ENCODE peak calls at places on chromosomes 5 and 9, in four cellular contexts. H is mammary epithelial cell, Z is PC-3, D is MCF 10A. R is an unnamed sample.

GRCh38 chr5:56908942-56909293 is 478 bp upstream of the SETD9 start:
- DNase-seq in H (peak), Z (no peak), D (no peak), R (no peak)

GRCh38 chr5:170362102-170362501 is 27.1 kb downstream of the KCNMB1 start:
- DNase-seq in D (no peak), H (no peak), Z (no peak), R (no peak)

GRCh38 chr5:55232194-55232984 is 1.0 kb downstream of the CCNO start:
- DNase-seq in H (peak), D (peak), Z (peak), R (peak)

GRCh38 chr5:83401122-83401620 is 70.4 kb upstream of the VCAN start:
- DNase-seq in Z (no peak), D (no peak), H (no peak), R (no peak)

GRCh38 chr5:73299017-73299630 is 126.1 kb downstream of the TMEM174 start:
- DNase-seq in Z (peak), H (peak), D (no peak), R (no peak)

GRCh38 chr5:179821298-179822058 is 773 bp downstream of the SQSTM1 start:
- DNase-seq in Z (peak), D (peak), H (peak), R (peak)

GRCh38 chr5:170638454-170639220 is 134.8 kb downstream of the KCNIP1 start:
- DNase-seq in Z (peak), H (peak), D (peak), R (peak)

GRCh38 chr5:74275204-74275992 is 365.1 kb downstream of the ENC1 start:
- DNase-seq in Z (no peak), H (no peak), D (no peak), R (no peak)

GRCh38 chr9:6968271-6968670 is 210.5 kb downstream of the KDM4C start:
- DNase-seq in D (no peak), Z (no peak), H (no peak), R (no peak)

GRCh38 chr9:134632329-134632728 is 9.3 kb upstream of the COL5A1 start:
- DNase-seq in Z (no peak), D (no peak), H (no peak), R (peak)

GRCh38 chr9:13934411-13934810 is 379.5 kb downstream of the NFIB start:
- DNase-seq in Z (no peak), H (no peak), D (no peak), R (no peak)

GRCh38 chr5:10590226-10591047 is 26.6 kb downstream of the ANKRD33B start:
- DNase-seq in Z (peak), H (peak), D (peak), R (no peak)

GRCh38 chr9:95077053-95077765 is 240.3 kb downstream of the FANCC start:
- DNase-seq in H (no peak), D (no peak), Z (no peak), R (no peak)

GRCh38 chr5:150153483-150153882 is 2.2 kb downstream of the PDGFRB start:
- DNase-seq in H (no peak), D (no peak), Z (no peak), R (no peak)

GRCh38 chr9:74770508-74771261 is 117.0 kb downstream of the TRPM6 start:
- DNase-seq in D (peak), H (no peak), Z (peak), R (peak)

GRCh38 chr9:34370970-34371880 is 5.5 kb downstream of the MYORG start:
- DNase-seq in Z (no peak), H (no peak), D (no peak), R (no peak)

GRCh38 chr9:8860925-8861324 is 1061.3 kb upstream of the DMAC1 start:
- DNase-seq in Z (no peak), D (peak), H (no peak), R (no peak)

GRCh38 chr5:128093368-128093767 is 9.8 kb downstream of the SLC12A2 start:
- DNase-seq in Z (no peak), H (no peak), D (peak), R (no peak)

GRCh38 chr9:93246526-93246925 is 62.6 kb downstream of the WNK2 start:
- DNase-seq in D (no peak), H (no peak), Z (no peak), R (no peak)

GRCh38 chr9:93246111-93246510 is 62.2 kb downstream of the WNK2 start:
- DNase-seq in H (no peak), D (no peak), Z (no peak), R (no peak)

GRCh38 chr9:93244101-93244500 is 60.2 kb downstream of the WNK2 start:
- DNase-seq in Z (no peak), H (no peak), D (no peak), R (no peak)

GRCh38 chr9:93245437-93245970 is 61.6 kb downstream of the WNK2 start:
- DNase-seq in H (no peak), D (no peak), Z (no peak), R (no peak)

GRCh38 chr9:93244510-93245436 is 60.8 kb downstream of the WNK2 start:
- DNase-seq in H (no peak), D (no peak), Z (no peak), R (no peak)
- TF ChIP-seq CTCF in H (no peak), D (no peak), Z (no peak), R (no peak)

DNA sequence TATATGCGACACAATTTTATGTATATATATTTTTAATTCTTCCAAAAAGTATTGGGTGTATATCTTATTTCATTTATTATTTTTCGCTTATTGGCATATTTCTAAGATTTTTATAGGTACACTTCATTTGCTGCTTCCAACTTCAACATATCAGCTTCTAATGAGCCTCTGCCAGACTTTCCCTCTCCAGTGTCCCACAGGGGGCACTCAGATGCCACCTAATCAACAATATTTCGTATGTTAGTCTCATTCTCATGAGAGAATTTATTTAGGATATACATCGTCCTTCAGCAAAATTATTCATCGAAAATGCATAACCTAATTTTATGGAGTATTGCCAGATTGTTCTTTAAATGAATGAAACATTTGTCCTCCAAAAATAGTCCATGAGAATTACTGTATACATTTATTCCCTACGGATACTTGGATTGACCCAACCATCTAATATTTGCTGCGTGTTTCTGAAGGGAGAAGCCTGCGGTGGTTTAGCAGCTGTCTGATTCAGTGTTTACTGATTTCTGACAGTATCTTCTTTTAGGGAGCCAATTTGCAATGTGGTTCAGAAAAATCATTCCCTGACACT is 100.6 kb upstream of the SELENOP start:
- DNase-seq in D (peak), H (peak), Z (peak), R (no peak)
- TF ChIP-seq CTCF in D (peak), H (peak), Z (peak), R (peak)

GRCh38 chr5:60883229-60883628 is 39.2 kb upstream of the ELOVL7 start:
- DNase-seq in H (peak), D (peak), Z (peak), R (no peak)
- TF ChIP-seq CTCF in H (peak), D (peak), Z (peak), R (no peak)

DNA sequence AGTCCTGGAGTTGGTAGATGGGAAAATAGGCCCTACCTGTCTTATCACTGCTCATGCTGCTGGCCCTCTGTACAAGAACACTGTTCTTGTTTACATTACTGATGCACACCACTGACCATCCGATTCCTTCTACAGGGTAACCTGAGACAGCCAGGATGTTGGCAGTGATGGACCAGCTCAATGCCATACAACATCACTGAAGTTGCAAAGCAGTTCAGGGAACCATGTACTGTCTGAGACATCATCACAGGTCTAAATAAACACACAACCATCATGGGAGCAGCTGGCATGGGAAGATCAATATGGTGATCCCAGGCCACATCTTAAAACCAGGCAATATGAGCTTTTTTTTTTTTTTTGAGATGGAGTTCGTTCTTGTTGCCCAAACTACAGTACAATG is 59.0 kb downstream of the IARS1 start:
- DNase-seq in D (no peak), Z (no peak), H (no peak), R (no peak)
- TF ChIP-seq CTCF in D (no peak), Z (no peak), H (no peak), R (no peak)

DNA sequence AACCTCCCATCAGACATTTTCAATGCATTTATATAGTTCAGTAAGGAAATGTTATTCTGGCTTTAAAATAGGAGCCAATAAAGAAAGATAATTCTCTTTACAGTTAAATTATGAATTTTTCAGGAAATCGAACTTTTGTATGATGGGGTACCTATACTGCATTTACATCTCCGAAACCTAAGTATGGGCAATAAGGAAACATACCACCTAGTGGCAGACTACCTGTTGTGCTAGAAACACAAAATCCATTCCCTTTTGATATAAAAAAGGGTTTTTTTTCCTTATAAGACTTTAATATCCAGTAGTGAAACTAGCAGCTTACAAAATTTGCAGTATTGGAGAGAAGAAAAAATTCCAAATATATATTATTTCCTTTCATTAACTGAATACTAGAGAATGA is 21.3 kb upstream of the VLDLR start:
- DNase-seq in D (no peak), Z (no peak), H (no peak), R (no peak)
- TF ChIP-seq CTCF in D (no peak), Z (peak), H (peak), R (no peak)

GRCh38 chr5:111399113-111399512 is 113.2 kb downstream of the STARD4 start:
- DNase-seq in H (no peak), D (no peak), Z (no peak), R (no peak)

GRCh38 chr5:111398013-111398412 is 114.3 kb downstream of the STARD4 start:
- DNase-seq in H (no peak), Z (no peak), D (no peak), R (no peak)

GRCh38 chr5:111404270-111404769 is 108.0 kb downstream of the STARD4 start:
- DNase-seq in H (no peak), Z (no peak), D (no peak), R (no peak)

GRCh38 chr5:111407562-111407961 is 104.8 kb downstream of the STARD4 start:
- DNase-seq in H (peak), D (no peak), Z (no peak), R (no peak)

GRCh38 chr5:111401906-111402305 is 110.4 kb downstream of the STARD4 start:
- DNase-seq in D (no peak), Z (peak), H (no peak), R (no peak)
- TF ChIP-seq CTCF in D (no peak), Z (peak), H (no peak), R (no peak)

GRCh38 chr5:670396-671270 is 22.5 kb downstream of the TPPP start:
- DNase-seq in Z (no peak), H (no peak), D (no peak), R (peak)

GRCh38 chr5:666816-667498 is 26.2 kb downstream of the TPPP start:
- DNase-seq in H (no peak), D (no peak), Z (no peak), R (peak)

GRCh38 chr5:669111-669841 is 23.9 kb downstream of the TPPP start:
- DNase-seq in D (no peak), Z (no peak), H (no peak), R (peak)

GRCh38 chr5:669842-670395 is 23.2 kb downstream of the TPPP start:
- DNase-seq in D (no peak), Z (no peak), H (no peak), R (peak)

GRCh38 chr5:668299-668995 is 24.7 kb downstream of the TPPP start:
- DNase-seq in D (no peak), Z (no peak), H (no peak), R (peak)
- TF ChIP-seq CTCF in D (no peak), Z (no peak), H (no peak), R (no peak)

GRCh38 chr5:616342-617039 is 4.4 kb downstream of the CEP72 start:
- DNase-seq in D (no peak), Z (no peak), H (no peak), R (peak)
- TF ChIP-seq CTCF in D (no peak), Z (no peak), H (no peak), R (no peak)

GRCh38 chr5:41122459-41122858 is 51.3 kb upstream of the MROH2B start:
- DNase-seq in H (no peak), Z (no peak), D (peak), R (no peak)
- TF ChIP-seq CTCF in H (no peak), Z (no peak), D (no peak), R (no peak)

R was measured in spleen.